ENCODE peak calls at places on chromosomes 13 and 19, in six cellular contexts. One of them, this sample, is unnamed.

GRCh38 chr19:45952691-45953505 is 20.8 kb downstream of the NOVA2 start:
- DNase-seq in fibroblast of mammary gland: peak
- DNase-seq in hepatocyte: peak
- DNase-seq in heart right ventricle: peak
- DNase-seq in aorta: peak
- DNase-seq in osteoblast: peak
- DNase-seq in this sample: peak

GRCh38 chr13:102443234-102443633 is 41.4 kb upstream of the FGF14 start:
- DNase-seq in fibroblast of mammary gland: no peak
- DNase-seq in hepatocyte: no peak
- DNase-seq in heart right ventricle: no peak
- DNase-seq in aorta: no peak
- DNase-seq in osteoblast: no peak
- DNase-seq in this sample: no peak

GRCh38 chr13:110590577-110590976 is 24.8 kb upstream of the NAXD start:
- DNase-seq in fibroblast of mammary gland: no peak
- DNase-seq in hepatocyte: no peak
- DNase-seq in heart right ventricle: no peak
- DNase-seq in aorta: no peak
- DNase-seq in osteoblast: no peak
- DNase-seq in this sample: no peak

GRCh38 chr13:108495686-108496363 is 133.6 kb upstream of the MYO16 start:
- DNase-seq in fibroblast of mammary gland: no peak
- DNase-seq in hepatocyte: peak
- DNase-seq in heart right ventricle: no peak
- DNase-seq in aorta: peak
- DNase-seq in osteoblast: no peak
- DNase-seq in this sample: peak

GRCh38 chr19:10565028-10565566 is 713 bp downstream of the KRI1 start:
- DNase-seq in fibroblast of mammary gland: peak
- DNase-seq in hepatocyte: peak
- DNase-seq in heart right ventricle: peak
- DNase-seq in aorta: no peak
- DNase-seq in osteoblast: peak
- DNase-seq in this sample: no peak

GRCh38 chr19:16637535-16637934 is 9.5 kb upstream of the MED26 start:
- DNase-seq in fibroblast of mammary gland: peak
- DNase-seq in hepatocyte: no peak
- DNase-seq in heart right ventricle: no peak
- DNase-seq in aorta: no peak
- DNase-seq in osteoblast: no peak
- DNase-seq in this sample: no peak

GRCh38 chr19:5186293-5187050 is 154.1 kb downstream of the PTPRS start:
- DNase-seq in fibroblast of mammary gland: peak
- DNase-seq in hepatocyte: no peak
- DNase-seq in heart right ventricle: no peak
- DNase-seq in aorta: no peak
- DNase-seq in osteoblast: peak
- DNase-seq in this sample: no peak

GRCh38 chr19:39498262-39499081 is at the start of gene DLL3:
- DNase-seq in fibroblast of mammary gland: peak
- DNase-seq in hepatocyte: peak
- DNase-seq in heart right ventricle: no peak
- DNase-seq in aorta: no peak
- DNase-seq in osteoblast: peak
- DNase-seq in this sample: no peak

GRCh38 chr19:17553256-17553655 is 2.2 kb upstream of the COLGALT1 start:
- DNase-seq in fibroblast of mammary gland: peak
- DNase-seq in hepatocyte: no peak
- DNase-seq in heart right ventricle: peak
- DNase-seq in aorta: no peak
- DNase-seq in osteoblast: peak
- DNase-seq in this sample: peak

GRCh38 chr13:46327256-46327655 is 59.8 kb downstream of the RUBCNL start:
- DNase-seq in fibroblast of mammary gland: no peak
- DNase-seq in hepatocyte: no peak
- DNase-seq in heart right ventricle: no peak
- DNase-seq in aorta: no peak
- DNase-seq in osteoblast: no peak
- DNase-seq in this sample: no peak

GRCh38 chr13:109381546-109382180 is 404.7 kb downstream of the IRS2 start:
- DNase-seq in fibroblast of mammary gland: peak
- DNase-seq in hepatocyte: no peak
- DNase-seq in heart right ventricle: no peak
- DNase-seq in aorta: no peak
- DNase-seq in osteoblast: no peak
- DNase-seq in this sample: no peak

GRCh38 chr19:3302755-3303154 is 63.6 kb upstream of the NFIC start:
- DNase-seq in fibroblast of mammary gland: no peak
- DNase-seq in hepatocyte: no peak
- DNase-seq in heart right ventricle: no peak
- DNase-seq in aorta: no peak
- DNase-seq in osteoblast: no peak
- DNase-seq in this sample: no peak

GRCh38 chr19:16115309-16116039 is 3.8 kb downstream of the RAB8A start:
- DNase-seq in fibroblast of mammary gland: no peak
- DNase-seq in hepatocyte: no peak
- DNase-seq in heart right ventricle: no peak
- DNase-seq in aorta: no peak
- DNase-seq in osteoblast: peak
- DNase-seq in this sample: no peak

DNA sequence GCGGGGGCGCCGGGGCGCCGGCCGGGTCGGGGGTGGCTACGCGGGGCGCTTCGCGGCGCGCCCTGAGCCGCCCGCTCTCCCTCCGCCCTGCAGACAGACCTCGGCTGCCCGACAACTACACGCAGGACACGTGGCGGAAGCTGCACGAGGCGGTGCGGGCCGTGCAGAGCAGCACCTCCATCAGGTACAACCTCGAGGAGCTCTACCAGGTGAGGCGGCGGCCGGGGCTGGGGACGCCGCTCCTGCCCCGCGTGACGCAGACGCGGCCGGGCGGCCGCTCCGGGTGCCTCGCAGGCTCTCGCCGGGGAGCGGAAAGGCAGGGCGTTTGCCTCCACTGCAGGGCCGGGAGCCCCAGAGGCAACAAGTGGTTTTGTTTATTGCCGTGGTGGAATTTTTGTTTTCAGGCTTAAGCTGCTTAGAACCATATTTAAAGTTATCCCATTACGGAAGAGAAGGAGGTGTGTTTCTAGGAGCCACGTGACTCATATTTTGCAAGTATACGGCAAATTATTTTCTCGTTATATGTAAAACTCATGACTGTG is 538 bp downstream of the CUL4A start:
- DNase-seq in fibroblast of mammary gland: peak
- DNase-seq in hepatocyte: peak
- DNase-seq in heart right ventricle: no peak
- DNase-seq in aorta: peak
- DNase-seq in osteoblast: peak
- DNase-seq in this sample: peak
- H3K4me3 ChIP-seq in fibroblast of mammary gland: peak
- H3K4me3 ChIP-seq in hepatocyte: peak
- H3K4me3 ChIP-seq in heart right ventricle: peak
- H3K4me3 ChIP-seq in aorta: peak
- H3K4me3 ChIP-seq in osteoblast: peak
- H3K4me3 ChIP-seq in this sample: peak

DNA sequence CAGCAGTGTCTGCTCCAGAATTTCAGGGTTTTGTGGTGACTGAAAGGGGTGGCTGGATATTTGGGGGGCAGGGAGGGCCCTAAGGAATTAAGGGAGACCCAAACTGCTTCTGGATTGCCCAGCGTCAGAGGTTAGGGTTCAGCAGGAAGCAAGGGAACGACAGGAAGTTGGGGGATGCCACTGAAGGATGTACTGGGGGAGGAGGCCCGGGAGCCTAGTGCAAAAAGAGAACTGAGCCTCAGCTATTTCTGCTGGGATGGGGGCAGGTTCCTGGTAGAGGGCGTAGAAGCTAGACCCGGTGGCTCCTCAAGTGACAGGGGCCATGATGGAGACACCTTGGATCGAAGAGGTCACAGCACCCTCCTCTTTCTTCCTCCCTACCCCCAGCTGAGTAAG is 1.1 kb downstream of the CYP2S1 start:
- DNase-seq in fibroblast of mammary gland: no peak
- DNase-seq in hepatocyte: no peak
- DNase-seq in heart right ventricle: no peak
- DNase-seq in aorta: no peak
- DNase-seq in osteoblast: peak
- DNase-seq in this sample: no peak
- H3K4me3 ChIP-seq in fibroblast of mammary gland: no peak
- H3K4me3 ChIP-seq in hepatocyte: no peak
- H3K4me3 ChIP-seq in heart right ventricle: no peak
- H3K4me3 ChIP-seq in aorta: no peak
- H3K4me3 ChIP-seq in osteoblast: no peak
- H3K4me3 ChIP-seq in this sample: no peak

DNA sequence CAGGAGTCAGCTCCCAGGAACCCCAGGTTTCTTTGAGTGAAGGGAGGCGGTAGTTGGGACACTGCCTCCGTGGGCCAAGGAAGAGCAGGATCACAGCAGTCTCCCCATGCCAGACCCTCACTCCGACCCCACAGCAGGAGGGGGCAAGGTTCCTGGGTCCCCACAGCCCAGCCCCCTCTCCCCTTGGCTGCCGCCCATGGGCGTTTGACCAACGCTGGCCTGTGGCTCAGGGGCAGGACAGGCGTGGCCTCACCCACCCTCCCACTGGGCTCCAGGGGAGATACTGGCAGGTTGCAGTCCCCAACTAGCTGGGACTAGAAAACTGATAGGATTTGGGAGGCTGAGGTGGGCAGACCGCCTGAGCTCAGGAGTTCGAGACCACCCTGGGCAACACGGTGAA is 9.2 kb downstream of the COPE start:
- DNase-seq in fibroblast of mammary gland: no peak
- DNase-seq in hepatocyte: no peak
- DNase-seq in heart right ventricle: no peak
- DNase-seq in aorta: no peak
- DNase-seq in osteoblast: no peak
- DNase-seq in this sample: peak
- H3K4me3 ChIP-seq in fibroblast of mammary gland: no peak
- H3K4me3 ChIP-seq in hepatocyte: no peak
- H3K4me3 ChIP-seq in heart right ventricle: no peak
- H3K4me3 ChIP-seq in aorta: no peak
- H3K4me3 ChIP-seq in osteoblast: no peak
- H3K4me3 ChIP-seq in this sample: no peak

DNA sequence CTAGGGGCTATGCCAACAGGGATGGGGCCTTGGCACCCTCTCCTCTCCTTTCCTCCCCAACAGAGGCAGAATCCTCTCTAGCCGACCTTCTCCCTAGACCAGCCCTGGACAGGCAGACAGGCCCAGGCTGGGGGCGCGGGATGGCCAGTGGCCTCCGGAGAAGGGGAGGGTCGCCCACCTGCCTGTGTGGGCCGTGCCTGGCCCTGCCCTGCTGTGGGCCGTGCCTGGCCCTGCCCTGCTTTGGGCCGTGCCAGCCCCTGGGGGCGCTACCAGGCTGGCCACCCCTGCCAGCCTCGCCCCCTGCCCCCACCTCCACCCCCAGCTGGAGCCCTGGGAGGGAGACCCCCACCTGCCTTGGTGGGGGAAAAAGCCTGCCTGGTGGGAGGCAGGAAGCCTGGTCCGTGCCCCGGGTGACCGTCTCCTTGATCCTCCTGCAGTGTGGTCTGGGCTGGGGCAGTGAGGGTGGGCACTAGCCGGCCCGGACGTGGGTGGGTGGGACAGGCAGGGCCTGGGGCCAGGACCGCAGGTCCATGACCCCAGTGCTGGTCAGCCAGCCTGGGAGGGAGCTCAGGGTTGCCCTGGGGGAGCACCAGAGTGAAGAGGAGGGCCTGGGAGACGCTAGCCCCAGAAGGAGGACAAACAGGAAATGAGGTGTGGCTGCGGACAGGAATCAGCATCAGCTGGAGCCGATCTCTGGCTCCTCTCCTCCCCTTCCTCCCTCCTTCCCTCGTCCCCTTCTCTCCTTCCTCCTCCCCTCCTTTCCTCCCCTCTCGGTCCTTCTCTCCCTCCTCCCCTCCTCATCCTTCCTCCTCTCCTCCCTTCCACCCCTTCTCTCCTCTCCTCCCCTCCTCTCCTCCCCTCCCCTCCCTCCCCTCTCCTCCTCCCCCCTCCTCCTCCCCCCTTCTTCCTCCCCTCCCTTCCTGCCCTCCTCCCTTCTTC is 5.1 kb upstream of the MKNK2 start:
- DNase-seq in fibroblast of mammary gland: peak
- DNase-seq in hepatocyte: peak
- DNase-seq in heart right ventricle: peak
- DNase-seq in aorta: no peak
- DNase-seq in osteoblast: peak
- DNase-seq in this sample: peak
- H3K4me3 ChIP-seq in fibroblast of mammary gland: peak
- H3K4me3 ChIP-seq in hepatocyte: no peak
- H3K4me3 ChIP-seq in heart right ventricle: peak
- H3K4me3 ChIP-seq in aorta: no peak
- H3K4me3 ChIP-seq in osteoblast: peak
- H3K4me3 ChIP-seq in this sample: no peak

GRCh38 chr13:23427342-23428182 is 5.9 kb downstream of the SACS start:
- DNase-seq in fibroblast of mammary gland: peak
- DNase-seq in hepatocyte: peak
- DNase-seq in heart right ventricle: peak
- DNase-seq in aorta: no peak
- DNase-seq in osteoblast: peak
- DNase-seq in this sample: peak
- H3K4me3 ChIP-seq in fibroblast of mammary gland: no peak
- H3K4me3 ChIP-seq in hepatocyte: no peak
- H3K4me3 ChIP-seq in heart right ventricle: peak
- H3K4me3 ChIP-seq in aorta: no peak
- H3K4me3 ChIP-seq in osteoblast: peak
- H3K4me3 ChIP-seq in this sample: peak

GRCh38 chr19:55086730-55087541 is 11.3 kb downstream of the EPS8L1 start:
- DNase-seq in fibroblast of mammary gland: peak
- DNase-seq in hepatocyte: peak
- DNase-seq in heart right ventricle: peak
- DNase-seq in aorta: peak
- DNase-seq in osteoblast: peak
- DNase-seq in this sample: peak
- H3K4me3 ChIP-seq in fibroblast of mammary gland: peak
- H3K4me3 ChIP-seq in hepatocyte: peak
- H3K4me3 ChIP-seq in heart right ventricle: peak
- H3K4me3 ChIP-seq in aorta: peak
- H3K4me3 ChIP-seq in osteoblast: peak
- H3K4me3 ChIP-seq in this sample: no peak

GRCh38 chr19:990746-991145 is 6.6 kb downstream of the WDR18 start:
- DNase-seq in fibroblast of mammary gland: no peak
- DNase-seq in hepatocyte: no peak
- DNase-seq in heart right ventricle: no peak
- DNase-seq in aorta: no peak
- DNase-seq in osteoblast: no peak
- DNase-seq in this sample: no peak

GRCh38 chr19:989381-990081 is 5.4 kb downstream of the WDR18 start:
- DNase-seq in fibroblast of mammary gland: no peak
- DNase-seq in hepatocyte: no peak
- DNase-seq in heart right ventricle: no peak
- DNase-seq in aorta: no peak
- DNase-seq in osteoblast: no peak
- DNase-seq in this sample: peak

GRCh38 chr19:991174-991931 is 7.2 kb downstream of the WDR18 start:
- DNase-seq in fibroblast of mammary gland: peak
- DNase-seq in hepatocyte: no peak
- DNase-seq in heart right ventricle: no peak
- DNase-seq in aorta: no peak
- DNase-seq in osteoblast: peak
- DNase-seq in this sample: peak

GRCh38 chr19:988510-988909 is 4.4 kb downstream of the WDR18 start:
- DNase-seq in fibroblast of mammary gland: no peak
- DNase-seq in hepatocyte: no peak
- DNase-seq in heart right ventricle: no peak
- DNase-seq in aorta: no peak
- DNase-seq in osteoblast: no peak
- DNase-seq in this sample: no peak

GRCh38 chr19:990119-990571 is 6.0 kb downstream of the WDR18 start:
- DNase-seq in fibroblast of mammary gland: no peak
- DNase-seq in hepatocyte: no peak
- DNase-seq in heart right ventricle: no peak
- DNase-seq in aorta: no peak
- DNase-seq in osteoblast: no peak
- DNase-seq in this sample: no peak
- H3K4me3 ChIP-seq in fibroblast of mammary gland: no peak
- H3K4me3 ChIP-seq in hepatocyte: no peak
- H3K4me3 ChIP-seq in heart right ventricle: no peak
- H3K4me3 ChIP-seq in aorta: no peak
- H3K4me3 ChIP-seq in osteoblast: no peak
- H3K4me3 ChIP-seq in this sample: no peak